ENCODE peak calls at places on chromosomes 2 and 18, in four cellular contexts. One of them, this sample, is unnamed.

GRCh38 chr2:33071591-33071990 is 124.8 kb downstream of the LTBP1 start:
- DNase-seq in A549: no peak
- DNase-seq in colonic mucosa: no peak
- DNase-seq in adrenal gland: no peak
- DNase-seq in this sample: no peak

GRCh38 chr2:60341151-60341550 is 212.3 kb downstream of the BCL11A start:
- DNase-seq in A549: no peak
- DNase-seq in colonic mucosa: no peak
- DNase-seq in adrenal gland: no peak
- DNase-seq in this sample: no peak

GRCh38 chr2:152629202-152629601 is 88.1 kb downstream of the PRPF40A start:
- DNase-seq in A549: no peak
- DNase-seq in colonic mucosa: no peak
- DNase-seq in adrenal gland: no peak
- DNase-seq in this sample: no peak

GRCh38 chr2:228039752-228040534 is 141.5 kb downstream of the SPHKAP start:
- DNase-seq in A549: peak
- DNase-seq in colonic mucosa: no peak
- DNase-seq in adrenal gland: no peak
- DNase-seq in this sample: no peak

GRCh38 chr2:134173338-134174016 is 80.4 kb upstream of the MGAT5 start:
- DNase-seq in A549: no peak
- DNase-seq in colonic mucosa: peak
- DNase-seq in adrenal gland: no peak
- DNase-seq in this sample: peak

GRCh38 chr2:4938246-4938645 is 753.9 kb upstream of the SOX11 start:
- DNase-seq in A549: no peak
- DNase-seq in colonic mucosa: no peak
- DNase-seq in adrenal gland: no peak
- DNase-seq in this sample: no peak

GRCh38 chr2:100234141-100234540 is 88.2 kb downstream of the LONRF2 start:
- DNase-seq in A549: no peak
- DNase-seq in colonic mucosa: no peak
- DNase-seq in adrenal gland: no peak
- DNase-seq in this sample: no peak

GRCh38 chr18:3857544-3857943 is 407.6 kb downstream of the TGIF1 start:
- DNase-seq in A549: no peak
- DNase-seq in colonic mucosa: no peak
- DNase-seq in adrenal gland: no peak
- DNase-seq in this sample: no peak

GRCh38 chr2:152647417-152648010 is 69.7 kb downstream of the PRPF40A start:
- DNase-seq in A549: no peak
- DNase-seq in colonic mucosa: peak
- DNase-seq in adrenal gland: peak
- DNase-seq in this sample: peak

GRCh38 chr18:79523221-79523737 is 127.5 kb downstream of the NFATC1 start:
- DNase-seq in A549: no peak
- DNase-seq in colonic mucosa: no peak
- DNase-seq in adrenal gland: no peak
- DNase-seq in this sample: no peak

GRCh38 chr18:23519725-23520124 is 16.4 kb downstream of the RMC1 start:
- DNase-seq in A549: no peak
- DNase-seq in colonic mucosa: no peak
- DNase-seq in adrenal gland: no peak
- DNase-seq in this sample: no peak

GRCh38 chr2:20624884-20625485 is 25.9 kb downstream of the HS1BP3 start:
- DNase-seq in A549: no peak
- DNase-seq in colonic mucosa: no peak
- DNase-seq in adrenal gland: peak
- DNase-seq in this sample: peak

GRCh38 chr2:41912337-41912736 is 135.5 kb upstream of the PKDCC start:
- DNase-seq in A549: no peak
- DNase-seq in colonic mucosa: no peak
- DNase-seq in adrenal gland: no peak
- DNase-seq in this sample: no peak

GRCh38 chr2:186108470-186108869 is 369.9 kb downstream of the FSIP2 start:
- DNase-seq in A549: no peak
- DNase-seq in colonic mucosa: no peak
- DNase-seq in adrenal gland: no peak
- DNase-seq in this sample: no peak

GRCh38 chr2:111985514-111985913 is 69.6 kb upstream of the TMEM87B start:
- DNase-seq in A549: no peak
- DNase-seq in colonic mucosa: no peak
- DNase-seq in adrenal gland: no peak
- DNase-seq in this sample: no peak

GRCh38 chr18:69954719-69955118 is 7.0 kb upstream of the CD226 start:
- DNase-seq in A549: no peak
- DNase-seq in colonic mucosa: no peak
- DNase-seq in adrenal gland: no peak
- DNase-seq in this sample: no peak

GRCh38 chr2:150517951-150518680 is 30.6 kb upstream of the RND3 start:
- DNase-seq in A549: no peak
- DNase-seq in colonic mucosa: no peak
- DNase-seq in adrenal gland: no peak
- DNase-seq in this sample: no peak

GRCh38 chr18:33606621-33607020 is 28.6 kb downstream of the ASXL3 start:
- DNase-seq in A549: no peak
- DNase-seq in colonic mucosa: no peak
- DNase-seq in adrenal gland: no peak
- DNase-seq in this sample: no peak

GRCh38 chr2:98026292-98026691 is 30.5 kb upstream of the TMEM131 start:
- DNase-seq in A549: no peak
- DNase-seq in colonic mucosa: peak
- DNase-seq in adrenal gland: no peak
- DNase-seq in this sample: no peak
- H3K4me3 ChIP-seq in A549: no peak
- H3K4me3 ChIP-seq in colonic mucosa: no peak
- H3K4me3 ChIP-seq in adrenal gland: no peak
- H3K4me3 ChIP-seq in this sample: peak

GRCh38 chr18:8365528-8365927 is 243.7 kb upstream of the RAB12 start:
- DNase-seq in A549: no peak
- DNase-seq in colonic mucosa: no peak
- DNase-seq in adrenal gland: no peak
- DNase-seq in this sample: no peak

GRCh38 chr18:8365006-8365405 is 244.2 kb upstream of the RAB12 start:
- DNase-seq in A549: no peak
- DNase-seq in colonic mucosa: no peak
- DNase-seq in adrenal gland: no peak
- DNase-seq in this sample: no peak

GRCh38 chr18:8366070-8366469 is 243.2 kb upstream of the RAB12 start:
- DNase-seq in A549: no peak
- DNase-seq in colonic mucosa: no peak
- DNase-seq in adrenal gland: no peak
- DNase-seq in this sample: no peak

GRCh38 chr18:8367217-8367988 is 241.8 kb upstream of the RAB12 start:
- DNase-seq in A549: no peak
- DNase-seq in colonic mucosa: peak
- DNase-seq in adrenal gland: no peak
- DNase-seq in this sample: no peak

DNA sequence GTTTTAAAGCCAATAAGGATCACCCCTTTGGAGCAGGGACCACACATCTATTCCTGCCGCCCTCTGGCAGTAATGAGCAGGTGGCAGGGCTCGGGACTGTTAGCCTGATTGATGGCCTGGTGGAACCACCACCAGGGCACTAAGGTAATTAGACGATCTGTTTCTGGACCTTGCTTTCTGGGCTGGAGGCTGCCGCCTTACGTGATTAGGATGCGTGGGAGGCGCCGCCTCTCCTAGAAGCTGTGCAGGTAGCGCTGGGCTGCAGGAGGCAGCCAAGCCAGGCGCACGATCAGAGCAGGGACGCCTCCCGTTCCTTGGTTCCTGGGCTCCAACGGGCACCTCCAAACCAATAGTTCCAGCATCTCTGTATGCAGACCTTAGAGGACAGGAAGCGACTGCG is 242.6 kb upstream of the RAB12 start:
- DNase-seq in A549: no peak
- DNase-seq in colonic mucosa: no peak
- DNase-seq in adrenal gland: no peak
- DNase-seq in this sample: no peak
- H3K4me3 ChIP-seq in A549: no peak
- H3K4me3 ChIP-seq in colonic mucosa: no peak
- H3K4me3 ChIP-seq in adrenal gland: no peak
- H3K4me3 ChIP-seq in this sample: peak

GRCh38 chr2:174596994-174597346 is 634 bp downstream of the WIPF1 start:
- DNase-seq in A549: no peak
- DNase-seq in colonic mucosa: no peak
- DNase-seq in adrenal gland: no peak
- DNase-seq in this sample: no peak

GRCh38 chr2:174594451-174594850 is 3.2 kb downstream of the WIPF1 start:
- DNase-seq in A549: no peak
- DNase-seq in colonic mucosa: no peak
- DNase-seq in adrenal gland: no peak
- DNase-seq in this sample: no peak

GRCh38 chr2:174593574-174594203 is 3.9 kb downstream of the WIPF1 start:
- DNase-seq in A549: no peak
- DNase-seq in colonic mucosa: peak
- DNase-seq in adrenal gland: no peak
- DNase-seq in this sample: no peak

GRCh38 chr2:174595904-174596397 is 1.7 kb downstream of the WIPF1 start:
- DNase-seq in A549: no peak
- DNase-seq in colonic mucosa: no peak
- DNase-seq in adrenal gland: no peak
- DNase-seq in this sample: no peak

GRCh38 chr2:174595415-174595814 is 2.2 kb downstream of the WIPF1 start:
- DNase-seq in A549: no peak
- DNase-seq in colonic mucosa: no peak
- DNase-seq in adrenal gland: no peak
- DNase-seq in this sample: no peak
- H3K4me3 ChIP-seq in A549: no peak
- H3K4me3 ChIP-seq in colonic mucosa: no peak
- H3K4me3 ChIP-seq in adrenal gland: peak
- H3K4me3 ChIP-seq in this sample: no peak

DNA sequence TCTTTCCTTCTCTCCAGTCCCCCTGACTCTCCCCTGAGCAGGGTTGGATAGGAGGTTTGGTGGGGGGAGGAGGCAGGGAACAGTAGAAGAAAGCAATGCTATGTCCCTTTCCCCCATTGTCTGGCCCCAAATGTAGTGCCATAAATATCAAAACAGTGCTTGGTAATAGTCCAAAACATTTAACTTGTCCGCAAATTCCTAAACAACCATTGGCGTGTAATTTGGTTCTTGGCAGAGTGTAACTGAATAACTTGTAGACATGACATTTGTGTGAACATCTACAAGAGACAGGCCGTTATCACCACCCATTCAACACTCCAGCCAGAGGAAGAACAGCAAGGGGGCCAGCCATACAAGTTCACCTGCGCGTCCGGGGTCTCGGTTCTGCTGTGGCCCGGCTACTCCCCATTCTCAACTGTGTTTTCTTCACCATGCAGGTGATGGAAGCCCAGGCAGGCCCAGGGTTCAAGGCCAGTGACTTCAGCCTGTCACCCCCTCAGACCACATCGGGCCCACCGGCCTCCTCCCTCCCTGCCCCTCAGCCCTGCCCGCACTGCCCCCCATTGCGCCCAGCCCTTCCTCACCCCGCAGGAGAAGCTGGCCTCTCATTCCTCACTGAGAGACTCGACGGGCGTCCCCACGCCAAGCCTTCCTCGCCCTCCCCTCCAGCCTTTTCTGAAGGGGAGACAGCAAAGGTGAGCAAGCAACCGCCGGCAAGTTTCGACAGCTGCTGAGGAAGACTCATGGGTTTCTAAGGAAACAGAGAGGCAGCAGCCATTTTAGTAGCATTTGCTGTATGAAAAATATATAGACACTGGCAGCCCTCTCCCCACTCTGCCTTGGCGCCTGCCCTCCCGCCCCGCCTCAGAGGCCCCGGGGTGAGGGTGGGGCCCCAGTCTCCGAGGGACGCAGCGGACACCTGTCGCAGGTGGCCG is 667 bp upstream of the RAPGEF4 start:
- DNase-seq in A549: peak
- DNase-seq in colonic mucosa: no peak
- DNase-seq in adrenal gland: no peak
- DNase-seq in this sample: no peak
- H3K4me3 ChIP-seq in A549: peak
- H3K4me3 ChIP-seq in colonic mucosa: peak
- H3K4me3 ChIP-seq in adrenal gland: peak
- H3K4me3 ChIP-seq in this sample: peak

GRCh38 chr2:137964066-137964858 is at the start of gene HNMT:
- DNase-seq in A549: peak
- DNase-seq in colonic mucosa: peak
- DNase-seq in adrenal gland: peak
- DNase-seq in this sample: no peak
- H3K4me3 ChIP-seq in A549: peak
- H3K4me3 ChIP-seq in colonic mucosa: peak
- H3K4me3 ChIP-seq in adrenal gland: peak
- H3K4me3 ChIP-seq in this sample: peak

GRCh38 chr2:148000095-148000494 is 20.4 kb downstream of the ORC4 start:
- DNase-seq in A549: no peak
- DNase-seq in colonic mucosa: no peak
- DNase-seq in adrenal gland: no peak
- DNase-seq in this sample: no peak

GRCh38 chr2:147998203-147998602 is 22.3 kb downstream of the ORC4 start:
- DNase-seq in A549: no peak
- DNase-seq in colonic mucosa: no peak
- DNase-seq in adrenal gland: no peak
- DNase-seq in this sample: no peak

GRCh38 chr2:147996828-147997227 is 23.7 kb downstream of the ORC4 start:
- DNase-seq in A549: no peak
- DNase-seq in colonic mucosa: no peak
- DNase-seq in adrenal gland: no peak
- DNase-seq in this sample: no peak

GRCh38 chr2:147999126-147999525 is 21.4 kb downstream of the ORC4 start:
- DNase-seq in A549: no peak
- DNase-seq in colonic mucosa: no peak
- DNase-seq in adrenal gland: no peak
- DNase-seq in this sample: no peak
- H3K4me3 ChIP-seq in A549: no peak
- H3K4me3 ChIP-seq in colonic mucosa: no peak
- H3K4me3 ChIP-seq in adrenal gland: no peak
- H3K4me3 ChIP-seq in this sample: no peak

DNA sequence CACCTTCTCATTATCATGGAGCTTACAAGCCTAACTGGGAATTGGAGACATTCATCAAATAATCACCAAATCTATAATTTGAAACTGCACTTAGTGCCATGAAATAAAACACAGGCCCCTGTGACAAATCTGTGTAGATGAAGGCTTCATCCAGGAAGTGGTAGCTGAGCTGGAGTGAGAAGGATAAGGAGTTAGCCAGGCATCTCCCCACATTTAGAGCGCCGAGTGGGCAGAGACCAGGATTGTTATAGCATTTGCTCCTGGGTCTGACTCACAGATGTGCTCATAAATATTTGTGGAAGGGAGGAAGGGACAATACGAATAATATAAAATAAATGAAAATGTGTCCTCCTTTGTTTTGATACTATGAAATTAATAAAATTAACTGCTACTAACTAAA is 2.5 kb upstream of the MAT2A start:
- DNase-seq in A549: no peak
- DNase-seq in colonic mucosa: no peak
- DNase-seq in adrenal gland: no peak
- DNase-seq in this sample: no peak
- H3K4me3 ChIP-seq in A549: no peak
- H3K4me3 ChIP-seq in colonic mucosa: no peak
- H3K4me3 ChIP-seq in adrenal gland: no peak
- H3K4me3 ChIP-seq in this sample: no peak